ENCODE peak calls at places on chromosomes 2 and 18, in five cellular contexts. O is AG08396, E is amniotic epithelial cell, Q is fibroblast of pulmonary artery, S is fibroblast of mammary gland. L is an unnamed sample.

GRCh38 chr2:43142921-43143438 is 83.4 kb downstream of the ZFP36L2 start:
- DNase-seq in O (no peak), E (peak; percentile 32), Q (peak; percentile 29), S (peak; percentile 38), L (no peak)

GRCh38 chr2:120862254-120863172 is 126.8 kb downstream of the GLI2 start:
- DNase-seq in O (no peak), E (peak; percentile 29), Q (no peak), S (no peak), L (no peak)

GRCh38 chr2:224650815-224651439 is 65.2 kb downstream of the CCDC195 start:
- DNase-seq in O (peak; percentile 62), E (peak; percentile 41), Q (peak; percentile 52), S (peak; percentile 64), L (peak; percentile 75)

GRCh38 chr2:161243873-161244272 is 64.4 kb upstream of the PSMD14 start:
- DNase-seq in O (no peak), E (no peak), Q (no peak), S (no peak), L (no peak)

GRCh38 chr2:240449764-240450531 is 14.5 kb downstream of the GPC1 start:
- DNase-seq in O (no peak), E (no peak), Q (peak; percentile 13), S (no peak), L (no peak)

GRCh38 chr2:112680666-112681101 is 34.9 kb downstream of the SLC20A1 start:
- DNase-seq in O (no peak), E (no peak), Q (no peak), S (no peak), L (no peak)

GRCh38 chr2:226308981-226309380 is 490.6 kb downstream of the IRS1 start:
- DNase-seq in O (peak; percentile 42), E (no peak), Q (no peak), S (peak; percentile 93), L (no peak)

GRCh38 chr2:81714817-81715216 is 1410.3 kb upstream of the LRRTM1 start:
- DNase-seq in O (no peak), E (peak; percentile 2), Q (peak; percentile 2), S (peak; percentile 0), L (no peak)

GRCh38 chr2:73268831-73269685 is 15.2 kb downstream of the FBXO41 start:
- DNase-seq in O (peak; percentile 59), E (peak; percentile 22), Q (peak; percentile 31), S (no peak), L (no peak)

GRCh38 chr2:12361506-12361905 is 355.2 kb upstream of the TRIB2 start:
- DNase-seq in O (no peak), E (peak; percentile 37), Q (no peak), S (no peak), L (no peak)

GRCh38 chr18:49563130-49563540 is 1.3 kb downstream of the LIPG start:
- DNase-seq in O (no peak), E (peak; percentile 45), Q (no peak), S (peak; percentile 26), L (peak; percentile 43)

GRCh38 chr2:44348385-44348784 is 12.9 kb downstream of the PREPL start:
- DNase-seq in O (peak; percentile 39), E (peak; percentile 21), Q (peak; percentile 60), S (peak; percentile 79), L (no peak)

GRCh38 chr2:149507933-149508332 is 79.6 kb downstream of the MMADHC start:
- DNase-seq in O (no peak), E (no peak), Q (no peak), S (no peak), L (no peak)

GRCh38 chr2:15606481-15607441 is 15.1 kb downstream of the DDX1 start:
- DNase-seq in O (no peak), E (no peak), Q (no peak), S (no peak), L (no peak)